ENCODE peak calls at places on chromosomes 12 and 14, in eight cellular contexts. One of them, this sample, is unnamed.

GRCh38 chr14:41280745-41281144 is 325.9 kb upstream of the LRFN5 start:
- DNase-seq in lower leg skin: no peak
- DNase-seq in choroid plexus epithelial cell: peak
- DNase-seq in GM13977: no peak
- DNase-seq in body of pancreas: no peak
- DNase-seq in cardiac fibroblast: peak
- DNase-seq in HFFc6: no peak
- DNase-seq in astrocyte of the spinal cord: peak
- DNase-seq in this sample: no peak

GRCh38 chr12:30989754-30990153 is 63.2 kb downstream of the TSPAN11 start:
- DNase-seq in lower leg skin: no peak
- DNase-seq in choroid plexus epithelial cell: peak
- DNase-seq in GM13977: peak
- DNase-seq in body of pancreas: peak
- DNase-seq in cardiac fibroblast: no peak
- DNase-seq in HFFc6: peak
- DNase-seq in astrocyte of the spinal cord: no peak
- DNase-seq in this sample: peak

GRCh38 chr12:106855221-106855758 is 80.8 kb downstream of the RIC8B start:
- DNase-seq in lower leg skin: no peak
- DNase-seq in choroid plexus epithelial cell: no peak
- DNase-seq in GM13977: no peak
- DNase-seq in body of pancreas: no peak
- DNase-seq in cardiac fibroblast: no peak
- DNase-seq in HFFc6: no peak
- DNase-seq in astrocyte of the spinal cord: no peak
- DNase-seq in this sample: no peak

GRCh38 chr14:68987653-68988036 is 8.5 kb upstream of the ACTN1 start:
- DNase-seq in lower leg skin: no peak
- DNase-seq in choroid plexus epithelial cell: peak
- DNase-seq in GM13977: no peak
- DNase-seq in body of pancreas: no peak
- DNase-seq in cardiac fibroblast: no peak
- DNase-seq in HFFc6: no peak
- DNase-seq in astrocyte of the spinal cord: no peak
- DNase-seq in this sample: no peak

GRCh38 chr12:124797321-124797720 is 66.3 kb downstream of the SCARB1 start:
- DNase-seq in lower leg skin: no peak
- DNase-seq in choroid plexus epithelial cell: no peak
- DNase-seq in GM13977: no peak
- DNase-seq in body of pancreas: no peak
- DNase-seq in cardiac fibroblast: no peak
- DNase-seq in HFFc6: no peak
- DNase-seq in astrocyte of the spinal cord: no peak
- DNase-seq in this sample: no peak

GRCh38 chr12:116222358-116222757 is 55.1 kb downstream of the MED13L start:
- DNase-seq in lower leg skin: no peak
- DNase-seq in choroid plexus epithelial cell: peak
- DNase-seq in GM13977: no peak
- DNase-seq in body of pancreas: peak
- DNase-seq in cardiac fibroblast: peak
- DNase-seq in HFFc6: peak
- DNase-seq in astrocyte of the spinal cord: peak
- DNase-seq in this sample: no peak

GRCh38 chr14:104827173-104828055 is 26.5 kb downstream of the ZBTB42 start:
- DNase-seq in lower leg skin: no peak
- DNase-seq in choroid plexus epithelial cell: peak
- DNase-seq in GM13977: peak
- DNase-seq in body of pancreas: peak
- DNase-seq in cardiac fibroblast: peak
- DNase-seq in HFFc6: peak
- DNase-seq in astrocyte of the spinal cord: peak
- DNase-seq in this sample: peak

GRCh38 chr12:15978431-15978950 is 67.4 kb downstream of the DERA start:
- DNase-seq in lower leg skin: no peak
- DNase-seq in choroid plexus epithelial cell: peak
- DNase-seq in GM13977: no peak
- DNase-seq in body of pancreas: no peak
- DNase-seq in cardiac fibroblast: peak
- DNase-seq in HFFc6: peak
- DNase-seq in astrocyte of the spinal cord: peak
- DNase-seq in this sample: no peak

GRCh38 chr12:6392499-6392898 is 8.5 kb downstream of the LTBR start:
- DNase-seq in lower leg skin: no peak
- DNase-seq in choroid plexus epithelial cell: no peak
- DNase-seq in GM13977: no peak
- DNase-seq in body of pancreas: no peak
- DNase-seq in cardiac fibroblast: no peak
- DNase-seq in HFFc6: no peak
- DNase-seq in astrocyte of the spinal cord: no peak
- DNase-seq in this sample: no peak

GRCh38 chr12:6336859-6337744 is 4.8 kb downstream of the TNFRSF1A start:
- DNase-seq in lower leg skin: no peak
- DNase-seq in choroid plexus epithelial cell: no peak
- DNase-seq in GM13977: no peak
- DNase-seq in body of pancreas: no peak
- DNase-seq in cardiac fibroblast: peak
- DNase-seq in HFFc6: no peak
- DNase-seq in astrocyte of the spinal cord: no peak
- DNase-seq in this sample: no peak

GRCh38 chr14:64053694-64054669 is 201.2 kb downstream of the SYNE2 start:
- DNase-seq in lower leg skin: no peak
- DNase-seq in choroid plexus epithelial cell: peak
- DNase-seq in GM13977: no peak
- DNase-seq in body of pancreas: no peak
- DNase-seq in cardiac fibroblast: no peak
- DNase-seq in HFFc6: no peak
- DNase-seq in astrocyte of the spinal cord: peak
- DNase-seq in this sample: no peak

GRCh38 chr14:42149609-42150261 is 543.1 kb downstream of the LRFN5 start:
- DNase-seq in lower leg skin: no peak
- DNase-seq in choroid plexus epithelial cell: peak
- DNase-seq in GM13977: no peak
- DNase-seq in body of pancreas: no peak
- DNase-seq in cardiac fibroblast: no peak
- DNase-seq in HFFc6: no peak
- DNase-seq in astrocyte of the spinal cord: no peak
- DNase-seq in this sample: no peak

GRCh38 chr14:33414041-33414440 is 475.4 kb downstream of the NPAS3 start:
- DNase-seq in lower leg skin: no peak
- DNase-seq in choroid plexus epithelial cell: peak
- DNase-seq in GM13977: no peak
- DNase-seq in body of pancreas: no peak
- DNase-seq in cardiac fibroblast: no peak
- DNase-seq in HFFc6: no peak
- DNase-seq in astrocyte of the spinal cord: no peak
- DNase-seq in this sample: peak

GRCh38 chr12:6765634-6766581 is at the start of gene PTMS:
- DNase-seq in lower leg skin: peak
- DNase-seq in choroid plexus epithelial cell: peak
- DNase-seq in GM13977: peak
- DNase-seq in body of pancreas: peak
- DNase-seq in cardiac fibroblast: peak
- DNase-seq in HFFc6: peak
- DNase-seq in astrocyte of the spinal cord: peak
- DNase-seq in this sample: peak

GRCh38 chr12:66011731-66012130 is 118.8 kb downstream of the LLPH start:
- DNase-seq in lower leg skin: no peak
- DNase-seq in choroid plexus epithelial cell: peak
- DNase-seq in GM13977: no peak
- DNase-seq in body of pancreas: no peak
- DNase-seq in cardiac fibroblast: peak
- DNase-seq in HFFc6: peak
- DNase-seq in astrocyte of the spinal cord: peak
- DNase-seq in this sample: no peak

GRCh38 chr14:24094839-24095195 is 706 bp downstream of the PCK2 start:
- DNase-seq in lower leg skin: no peak
- DNase-seq in choroid plexus epithelial cell: peak
- DNase-seq in GM13977: no peak
- DNase-seq in body of pancreas: peak
- DNase-seq in cardiac fibroblast: peak
- DNase-seq in HFFc6: no peak
- DNase-seq in astrocyte of the spinal cord: peak
- DNase-seq in this sample: no peak

GRCh38 chr14:75499084-75499875 is 23.0 kb upstream of the BATF start:
- DNase-seq in lower leg skin: peak
- DNase-seq in choroid plexus epithelial cell: no peak
- DNase-seq in GM13977: peak
- DNase-seq in body of pancreas: no peak
- DNase-seq in cardiac fibroblast: no peak
- DNase-seq in HFFc6: no peak
- DNase-seq in astrocyte of the spinal cord: no peak
- DNase-seq in this sample: peak

GRCh38 chr12:75831413-75831812 is 200.2 kb downstream of the PHLDA1 start:
- DNase-seq in lower leg skin: no peak
- DNase-seq in choroid plexus epithelial cell: no peak
- DNase-seq in GM13977: no peak
- DNase-seq in body of pancreas: no peak
- DNase-seq in cardiac fibroblast: peak
- DNase-seq in HFFc6: no peak
- DNase-seq in astrocyte of the spinal cord: no peak
- DNase-seq in this sample: no peak

GRCh38 chr12:107660861-107661415 is 24.7 kb upstream of the PWP1 start:
- DNase-seq in lower leg skin: no peak
- DNase-seq in choroid plexus epithelial cell: no peak
- DNase-seq in GM13977: no peak
- DNase-seq in body of pancreas: no peak
- DNase-seq in cardiac fibroblast: peak
- DNase-seq in HFFc6: no peak
- DNase-seq in astrocyte of the spinal cord: no peak
- DNase-seq in this sample: no peak

GRCh38 chr14:77761205-77761931 is 412 bp upstream of the SNW1 start:
- DNase-seq in lower leg skin: no peak
- DNase-seq in choroid plexus epithelial cell: peak
- DNase-seq in GM13977: no peak
- DNase-seq in body of pancreas: peak
- DNase-seq in cardiac fibroblast: peak
- DNase-seq in HFFc6: peak
- DNase-seq in astrocyte of the spinal cord: no peak
- DNase-seq in this sample: no peak
- TF ChIP-seq CTCF in lower leg skin: no peak
- TF ChIP-seq CTCF in choroid plexus epithelial cell: peak
- TF ChIP-seq CTCF in GM13977: peak
- TF ChIP-seq CTCF in body of pancreas: no peak
- TF ChIP-seq CTCF in cardiac fibroblast: peak
- TF ChIP-seq CTCF in HFFc6: peak
- TF ChIP-seq CTCF in astrocyte of the spinal cord: peak
- TF ChIP-seq CTCF in this sample: peak

DNA sequence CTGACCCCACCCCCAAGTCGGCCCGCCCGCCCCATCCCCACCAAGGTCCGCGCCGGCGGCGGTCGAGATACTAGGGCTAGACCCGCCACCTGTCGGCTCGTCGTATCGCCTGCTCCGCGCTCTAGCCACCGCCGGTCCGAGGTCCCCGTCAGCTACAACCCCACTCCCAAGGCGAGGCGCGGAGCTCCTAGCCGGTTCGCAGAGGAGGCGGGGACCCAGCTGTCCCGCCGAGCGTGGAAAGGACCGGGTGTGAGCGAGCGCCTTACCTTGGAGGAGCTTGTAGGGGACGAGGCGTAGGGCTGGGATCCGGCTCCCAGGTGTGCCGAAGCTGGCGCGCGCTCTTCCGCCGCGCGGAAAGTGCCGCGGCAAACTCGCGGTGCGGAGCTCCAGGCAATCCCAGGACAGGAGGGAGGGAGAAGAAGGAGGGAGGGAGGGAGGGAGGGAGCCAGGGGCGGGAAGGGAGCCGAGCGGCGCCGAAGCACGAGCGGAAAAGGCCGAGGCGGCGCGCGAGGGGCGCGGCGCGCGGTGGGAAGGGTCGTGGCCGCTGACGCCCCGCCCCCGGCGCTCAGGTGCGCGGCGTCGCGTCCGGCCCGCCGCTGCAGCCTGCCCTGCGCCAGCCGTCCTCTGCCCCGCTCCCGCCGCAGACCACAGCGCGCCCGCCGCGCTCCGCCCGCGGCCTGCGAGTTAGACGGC is at the start of gene PAWR:
- DNase-seq in lower leg skin: peak
- DNase-seq in choroid plexus epithelial cell: peak
- DNase-seq in GM13977: peak
- DNase-seq in body of pancreas: peak
- DNase-seq in cardiac fibroblast: peak
- DNase-seq in HFFc6: peak
- DNase-seq in astrocyte of the spinal cord: peak
- DNase-seq in this sample: peak
- TF ChIP-seq CTCF in lower leg skin: no peak
- TF ChIP-seq CTCF in choroid plexus epithelial cell: peak
- TF ChIP-seq CTCF in GM13977: peak
- TF ChIP-seq CTCF in body of pancreas: peak
- TF ChIP-seq CTCF in cardiac fibroblast: peak
- TF ChIP-seq CTCF in HFFc6: no peak
- TF ChIP-seq CTCF in astrocyte of the spinal cord: peak
- TF ChIP-seq CTCF in this sample: peak

DNA sequence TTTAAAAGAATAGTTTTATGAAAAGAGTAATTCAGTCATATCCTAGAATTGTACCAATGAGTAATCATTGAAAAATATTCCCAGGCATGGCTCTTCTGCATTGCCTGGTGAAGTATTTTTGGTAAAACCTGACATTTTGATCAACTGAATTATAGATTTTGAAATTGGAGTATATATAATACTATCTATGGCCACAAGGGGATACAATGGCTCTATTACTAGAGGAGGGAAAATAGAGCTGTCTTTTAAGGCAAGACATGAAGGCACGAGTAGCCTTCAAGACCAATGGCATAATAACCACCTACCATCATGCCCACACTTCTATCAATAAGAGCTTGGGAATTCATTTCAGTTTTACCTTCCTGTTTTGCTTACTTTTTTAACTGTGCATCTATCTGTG is 1241.4 kb upstream of the TMEM132C start:
- DNase-seq in lower leg skin: no peak
- DNase-seq in choroid plexus epithelial cell: peak
- DNase-seq in GM13977: no peak
- DNase-seq in body of pancreas: no peak
- DNase-seq in cardiac fibroblast: no peak
- DNase-seq in HFFc6: peak
- DNase-seq in astrocyte of the spinal cord: peak
- DNase-seq in this sample: no peak
- TF ChIP-seq CTCF in lower leg skin: no peak
- TF ChIP-seq CTCF in choroid plexus epithelial cell: no peak
- TF ChIP-seq CTCF in GM13977: peak
- TF ChIP-seq CTCF in body of pancreas: no peak
- TF ChIP-seq CTCF in cardiac fibroblast: peak
- TF ChIP-seq CTCF in HFFc6: peak
- TF ChIP-seq CTCF in astrocyte of the spinal cord: peak
- TF ChIP-seq CTCF in this sample: no peak

GRCh38 chr14:106083082-106083481 is 556.7 kb downstream of the TMEM121 start:
- DNase-seq in lower leg skin: no peak
- DNase-seq in choroid plexus epithelial cell: no peak
- DNase-seq in GM13977: no peak
- DNase-seq in body of pancreas: no peak
- DNase-seq in cardiac fibroblast: no peak
- DNase-seq in HFFc6: no peak
- DNase-seq in astrocyte of the spinal cord: no peak
- DNase-seq in this sample: no peak

DNA sequence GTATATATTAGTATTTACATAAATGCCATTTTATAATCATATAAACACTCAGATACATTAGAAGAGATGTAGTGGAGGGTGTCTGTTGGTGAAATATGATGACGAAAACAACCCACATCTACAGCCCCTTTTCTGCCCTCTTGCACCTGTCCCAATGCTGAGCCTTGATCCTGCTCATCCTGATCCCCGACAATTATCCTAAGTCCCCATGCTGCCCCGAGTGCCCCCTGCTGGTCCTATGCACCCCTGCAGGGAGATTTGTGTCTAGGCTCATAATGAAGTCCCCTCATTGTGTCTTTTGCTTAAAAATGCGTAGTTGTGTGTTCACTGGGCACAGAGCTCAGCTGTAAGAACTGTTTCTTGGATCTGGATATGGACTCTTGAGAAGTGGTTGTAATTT is 554.5 kb downstream of the TMEM121 start:
- DNase-seq in lower leg skin: no peak
- DNase-seq in choroid plexus epithelial cell: no peak
- DNase-seq in GM13977: no peak
- DNase-seq in body of pancreas: no peak
- DNase-seq in cardiac fibroblast: no peak
- DNase-seq in HFFc6: no peak
- DNase-seq in astrocyte of the spinal cord: no peak
- DNase-seq in this sample: no peak
- TF ChIP-seq CTCF in lower leg skin: no peak
- TF ChIP-seq CTCF in choroid plexus epithelial cell: no peak
- TF ChIP-seq CTCF in GM13977: peak
- TF ChIP-seq CTCF in body of pancreas: no peak
- TF ChIP-seq CTCF in cardiac fibroblast: peak
- TF ChIP-seq CTCF in HFFc6: no peak
- TF ChIP-seq CTCF in astrocyte of the spinal cord: no peak
- TF ChIP-seq CTCF in this sample: no peak

This sample was measured in GM10248.